ENCODE peak calls at places on chromosomes 11 and 22, in nine cellular contexts. Q is caudate nucleus, B is pancreas, L is aorta, J is astrocyte, F is MM.1S, Y is keratinocyte, V is trophoblast cell, M is iPS DF 6.9. D is an unnamed sample.

GRCh38 chr11:40425168-40425567 is 1034.3 kb downstream of the LRRC4C start:
- DNase-seq in F (peak; percentile 16), V (no peak), B (no peak), J (no peak), Q (no peak), L (no peak), Y (no peak), M (no peak), D (peak; percentile 42)

GRCh38 chr22:31055322-31056159 is 25.6 kb upstream of the SMTN start:
- DNase-seq in M (no peak), Y (peak; percentile 81), F (no peak), B (peak; percentile 90), L (peak; percentile 94), J (peak; percentile 98), Q (no peak), V (peak; percentile 94), D (peak; percentile 75)

GRCh38 chr11:118911880-118912741 is 13.6 kb downstream of the BCL9L start:
- DNase-seq in J (peak; percentile 89), B (peak; percentile 64), Q (peak; percentile 59), L (peak; percentile 93), Y (peak; percentile 99), F (no peak), V (peak; percentile 99), M (no peak), D (peak; percentile 94)

GRCh38 chr22:35352214-35353111 is 28.4 kb upstream of the HMOX1 start:
- DNase-seq in Q (peak; percentile 40), B (no peak), Y (no peak), M (no peak), V (peak; percentile 62), J (no peak), F (peak; percentile 80), L (peak; percentile 95), D (no peak)

GRCh38 chr22:45248832-45249561 is 8.3 kb upstream of the KIAA0930 start:
- DNase-seq in J (no peak), Y (no peak), B (no peak), V (peak; percentile 59), F (peak; percentile 93), M (no peak), L (no peak), Q (no peak), D (no peak)

GRCh38 chr11:119797137-119797611 is 68.2 kb upstream of the NECTIN1 start:
- DNase-seq in Y (no peak), B (no peak), M (no peak), F (no peak), J (no peak), V (no peak), L (no peak), Q (no peak), D (no peak)

GRCh38 chr11:86595401-86595800 is 77.0 kb downstream of the ME3 start:
- DNase-seq in Y (no peak), V (no peak), B (no peak), J (no peak), F (no peak), L (no peak), Q (no peak), M (no peak), D (no peak)

GRCh38 chr22:21698430-21699329 is 32.9 kb downstream of the PPIL2 start:
- DNase-seq in Y (no peak), Q (no peak), V (no peak), M (no peak), B (no peak), L (no peak), J (no peak), F (no peak), D (no peak)

GRCh38 chr22:44407404-44408226 is 90.4 kb downstream of the RTL6 start:
- DNase-seq in B (no peak), V (no peak), Y (no peak), F (no peak), Q (no peak), J (no peak), L (peak; percentile 36), M (no peak), D (no peak)

GRCh38 chr11:68002943-68003845 is 703 bp downstream of the UNC93B1 start:
- DNase-seq in B (peak; percentile 61), F (peak; percentile 77), J (no peak), Q (no peak), L (peak; percentile 67), Y (no peak), V (peak; percentile 58), M (no peak), D (no peak)

GRCh38 chr11:76916712-76917111 is 56.0 kb downstream of the ACER3 start:
- DNase-seq in V (no peak), F (no peak), J (no peak), Q (no peak), M (no peak), B (no peak), L (no peak), Y (no peak), D (no peak)

GRCh38 chr11:96036863-96037262 is 113.0 kb upstream of the MTMR2 start:
- DNase-seq in M (no peak), J (no peak), Q (no peak), L (no peak), F (no peak), V (no peak), B (no peak), Y (no peak), D (no peak)

GRCh38 chr11:76169473-76169881 is 36.8 kb downstream of the WNT11 start:
- DNase-seq in Q (no peak), B (no peak), F (no peak), L (no peak), Y (no peak), V (no peak), M (no peak), J (no peak), D (no peak)

DNA sequence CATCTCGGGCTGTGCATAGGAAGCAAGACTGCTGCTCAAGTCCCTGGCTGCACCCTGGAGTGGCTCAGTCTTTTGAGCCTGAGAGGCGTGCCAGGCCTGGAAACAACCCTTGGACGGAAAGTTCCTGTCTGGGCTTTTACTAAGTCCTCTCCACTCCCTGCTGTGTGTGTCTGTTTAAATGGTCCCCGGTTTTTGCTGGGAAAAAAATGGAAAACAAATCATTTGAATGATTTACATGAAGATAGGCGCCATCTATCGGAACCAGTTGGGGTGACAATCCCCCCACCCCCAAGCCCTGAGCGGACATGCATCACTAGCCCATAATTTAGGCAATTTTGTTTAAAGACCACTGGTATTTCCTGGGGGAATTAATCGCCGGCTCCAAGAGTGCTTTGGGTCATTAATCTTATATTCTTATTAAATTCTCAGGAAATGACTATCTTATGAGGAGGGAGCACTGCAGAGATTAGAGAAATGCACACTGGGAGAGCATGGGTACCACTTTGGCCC is 2.7 kb upstream of the GAB2 start:
- DNase-seq in L (peak; percentile 86), B (peak; percentile 38), Q (peak; percentile 40), J (peak; percentile 88), Y (no peak), M (no peak), F (peak; percentile 43), V (no peak), D (peak; percentile 99)
- H3K27ac ChIP-seq in L (no peak overlapping the region), B (peak overlapping the region; percentile 17), Q (peak overlapping the region; percentile 67), J (peak overlapping the region; percentile 64), Y (no peak overlapping the region), M (no peak overlapping the region), F (peak overlapping the region; percentile 87), V (peak overlapping the region; percentile 4), D (peak overlapping the region; percentile 66)

DNA sequence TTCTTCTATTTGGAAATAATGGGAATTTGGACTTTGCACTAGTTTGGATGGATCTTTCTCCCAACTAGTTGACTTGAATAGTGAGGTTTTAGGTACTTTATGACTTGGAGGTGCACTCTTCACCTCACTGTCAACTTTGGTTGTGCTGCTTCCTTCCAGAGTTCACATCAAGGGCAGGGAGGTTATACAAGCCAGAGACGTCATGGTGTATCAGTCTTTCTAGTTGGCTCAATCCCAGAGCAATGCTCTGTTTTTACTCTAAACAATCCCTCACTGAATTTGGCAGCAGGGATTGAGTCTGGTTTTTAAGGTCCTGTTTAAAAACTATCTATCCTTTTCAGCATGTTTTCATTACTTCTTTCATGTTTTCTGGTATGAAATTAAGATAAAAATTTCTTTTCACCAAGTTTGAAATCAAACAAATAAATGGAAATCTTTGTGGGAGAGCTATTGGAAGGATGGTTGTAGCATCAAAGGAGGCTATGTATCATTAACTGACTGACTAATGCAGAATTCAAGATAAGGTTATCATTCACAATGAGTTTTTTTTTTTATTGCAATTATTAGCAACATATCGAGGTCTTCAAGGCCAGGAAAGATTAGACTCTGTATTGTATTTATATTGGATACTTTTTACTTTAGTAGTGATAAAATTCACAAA is 28.0 kb upstream of the ZBED5 start:
- DNase-seq in L (no peak), B (no peak), J (peak; percentile 49), Y (no peak), V (no peak), M (no peak), Q (no peak), F (no peak), D (no peak)
- H3K27ac ChIP-seq in L (no peak overlapping the region), B (no peak overlapping the region), J (no peak overlapping the region), Y (no peak overlapping the region), V (no peak overlapping the region), M (no peak overlapping the region), Q (no peak overlapping the region), F (no peak overlapping the region), D (no peak overlapping the region)

GRCh38 chr22:26535499-26535898 is 23.2 kb upstream of the TFIP11 start:
- DNase-seq in L (no peak), Q (no peak), Y (no peak), F (no peak), J (no peak), B (no peak), V (no peak), M (no peak), D (no peak)
- H3K27ac ChIP-seq in L (no peak overlapping the region), Q (no peak overlapping the region), Y (no peak overlapping the region), F (no peak overlapping the region), J (no peak overlapping the region), B (peak overlapping the region; percentile 67), V (no peak overlapping the region), M (no peak overlapping the region), D (no peak overlapping the region)

GRCh38 chr11:130776044-130776390 is 140.3 kb downstream of the SNX19 start:
- DNase-seq in Y (no peak), L (no peak), F (no peak), V (no peak), Q (no peak), B (no peak), M (no peak), J (no peak), D (no peak)

GRCh38 chr11:130773436-130773835 is 142.8 kb downstream of the SNX19 start:
- DNase-seq in L (no peak), J (no peak), V (no peak), F (no peak), Y (no peak), M (no peak), B (no peak), Q (no peak), D (no peak)

GRCh38 chr11:130772266-130773227 is 143.7 kb downstream of the SNX19 start:
- DNase-seq in J (peak; percentile 98), F (peak; percentile 26), Q (no peak), L (no peak), V (no peak), M (no peak), Y (peak; percentile 76), B (no peak), D (no peak)

GRCh38 chr11:130775306-130776043 is 140.8 kb downstream of the SNX19 start:
- DNase-seq in J (peak; percentile 89), Q (no peak), Y (peak; percentile 38), F (no peak), L (no peak), V (no peak), B (no peak), M (no peak), D (no peak)

DNA sequence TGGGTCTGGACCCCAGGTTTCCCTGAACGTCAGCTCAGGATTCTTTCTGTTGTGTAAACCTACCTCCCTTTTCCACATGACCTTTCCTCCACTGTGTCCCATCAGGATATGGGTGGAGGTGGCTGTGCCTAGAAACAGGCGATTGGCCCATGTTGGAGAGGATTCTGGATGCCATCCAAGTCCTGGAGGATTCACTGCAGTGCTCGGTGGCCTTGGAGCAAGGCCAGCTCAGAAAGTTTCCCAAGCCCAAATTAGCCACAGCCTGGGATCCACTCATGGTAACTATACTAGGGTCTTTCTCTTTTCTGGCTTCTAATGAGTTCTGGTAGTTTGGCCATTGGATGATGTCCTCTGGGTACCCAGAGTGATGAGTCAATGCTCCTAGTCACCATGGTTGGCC is 141.6 kb downstream of the SNX19 start:
- DNase-seq in V (no peak), Y (no peak), J (no peak), L (no peak), Q (no peak), M (no peak), B (no peak), F (no peak), D (peak; percentile 31)
- H3K27ac ChIP-seq in V (no peak overlapping the region), Y (no peak overlapping the region), J (no peak overlapping the region), L (no peak overlapping the region), Q (no peak overlapping the region), M (no peak overlapping the region), B (no peak overlapping the region), F (no peak overlapping the region), D (no peak overlapping the region)